ENCODE peak calls at places on chromosomes 4 and X, in four cellular contexts. One of them, this sample, is unnamed.

GRCh38 chr4:88219099-88219498 is 60.7 kb upstream of the ABCG2 start:
- DNase-seq in GM12878: no peak
- DNase-seq in lower lobe of right lung: no peak
- DNase-seq in caudate nucleus: no peak
- DNase-seq in this sample: no peak

GRCh38 chr4:54077812-54078211 is 13.4 kb upstream of the CHIC2 start:
- DNase-seq in GM12878: no peak
- DNase-seq in lower lobe of right lung: no peak
- DNase-seq in caudate nucleus: no peak
- DNase-seq in this sample: no peak

GRCh38 chrX:41095174-41095573 is 9.9 kb downstream of the USP9X start:
- DNase-seq in GM12878: no peak
- DNase-seq in lower lobe of right lung: no peak
- DNase-seq in caudate nucleus: no peak
- DNase-seq in this sample: no peak

GRCh38 chr4:94479358-94480141 is 27.8 kb downstream of the PDLIM5 start:
- DNase-seq in GM12878: no peak
- DNase-seq in lower lobe of right lung: no peak
- DNase-seq in caudate nucleus: no peak
- DNase-seq in this sample: no peak

GRCh38 chr4:38948551-38948950 is 80.9 kb downstream of the FAM114A1 start:
- DNase-seq in GM12878: no peak
- DNase-seq in lower lobe of right lung: no peak
- DNase-seq in caudate nucleus: no peak
- DNase-seq in this sample: no peak

GRCh38 chr4:103075435-103075893 is 1.1 kb downstream of the SLC9B2 start:
- DNase-seq in GM12878: no peak
- DNase-seq in lower lobe of right lung: no peak
- DNase-seq in caudate nucleus: no peak
- DNase-seq in this sample: no peak

GRCh38 chr4:173509031-173510001 is 20.7 kb downstream of the HAND2 start:
- DNase-seq in GM12878: no peak
- DNase-seq in lower lobe of right lung: no peak
- DNase-seq in caudate nucleus: no peak
- DNase-seq in this sample: peak

GRCh38 chr4:141587897-141588296 is 48.5 kb upstream of the IL15 start:
- DNase-seq in GM12878: no peak
- DNase-seq in lower lobe of right lung: no peak
- DNase-seq in caudate nucleus: no peak
- DNase-seq in this sample: no peak

GRCh38 chr4:150342945-150343344 is 239.0 kb upstream of the MAB21L2 start:
- DNase-seq in GM12878: no peak
- DNase-seq in lower lobe of right lung: no peak
- DNase-seq in caudate nucleus: peak
- DNase-seq in this sample: peak

GRCh38 chr4:104394409-104394813 is 100.3 kb downstream of the CXXC4 start:
- DNase-seq in GM12878: no peak
- DNase-seq in lower lobe of right lung: peak
- DNase-seq in caudate nucleus: peak
- DNase-seq in this sample: no peak

GRCh38 chrX:2484721-2485459 is 15.9 kb downstream of the DHRSX start:
- DNase-seq in GM12878: no peak
- DNase-seq in lower lobe of right lung: no peak
- DNase-seq in caudate nucleus: no peak
- DNase-seq in this sample: peak

GRCh38 chr4:3699678-3700077 is 66.5 kb upstream of the ADRA2C start:
- DNase-seq in GM12878: no peak
- DNase-seq in lower lobe of right lung: peak
- DNase-seq in caudate nucleus: no peak
- DNase-seq in this sample: peak

GRCh38 chr4:82139287-82139686 is 234.5 kb downstream of the HNRNPD start:
- DNase-seq in GM12878: no peak
- DNase-seq in lower lobe of right lung: no peak
- DNase-seq in caudate nucleus: no peak
- DNase-seq in this sample: no peak

GRCh38 chr4:1572521-1572920 is 111.6 kb downstream of the FAM53A start:
- DNase-seq in GM12878: no peak
- DNase-seq in lower lobe of right lung: no peak
- DNase-seq in caudate nucleus: no peak
- DNase-seq in this sample: peak

GRCh38 chrX:123884809-123885408 is 25.1 kb downstream of the XIAP start:
- DNase-seq in GM12878: no peak
- DNase-seq in lower lobe of right lung: no peak
- DNase-seq in caudate nucleus: no peak
- DNase-seq in this sample: no peak

GRCh38 chrX:11188664-11189063 is 77.5 kb downstream of the HCCS start:
- DNase-seq in GM12878: no peak
- DNase-seq in lower lobe of right lung: no peak
- DNase-seq in caudate nucleus: no peak
- DNase-seq in this sample: no peak

GRCh38 chrX:41300758-41301437 is 33.1 kb upstream of the DDX3X start:
- DNase-seq in GM12878: no peak
- DNase-seq in lower lobe of right lung: no peak
- DNase-seq in caudate nucleus: no peak
- DNase-seq in this sample: no peak

GRCh38 chr4:150332086-150332485 is 249.9 kb upstream of the MAB21L2 start:
- DNase-seq in GM12878: no peak
- DNase-seq in lower lobe of right lung: no peak
- DNase-seq in caudate nucleus: no peak
- DNase-seq in this sample: no peak

GRCh38 chrX:53445977-53446376 is 11.8 kb upstream of the HSD17B10 start:
- DNase-seq in GM12878: no peak
- DNase-seq in lower lobe of right lung: peak
- DNase-seq in caudate nucleus: no peak
- DNase-seq in this sample: peak

GRCh38 chr4:25439913-25440477 is 62.9 kb downstream of the ANAPC4 start:
- DNase-seq in GM12878: peak
- DNase-seq in lower lobe of right lung: no peak
- DNase-seq in caudate nucleus: peak
- DNase-seq in this sample: no peak

GRCh38 chr4:48796927-48797679 is 17.0 kb upstream of the FRYL start:
- DNase-seq in GM12878: no peak
- DNase-seq in lower lobe of right lung: no peak
- DNase-seq in caudate nucleus: no peak
- DNase-seq in this sample: no peak

GRCh38 chrX:129706395-129707072 is 32.2 kb upstream of the XPNPEP2 start:
- DNase-seq in GM12878: no peak
- DNase-seq in lower lobe of right lung: no peak
- DNase-seq in caudate nucleus: peak
- DNase-seq in this sample: peak

GRCh38 chrX:108437789-108438623 is at the start of gene COL4A6:
- DNase-seq in GM12878: no peak
- DNase-seq in lower lobe of right lung: peak
- DNase-seq in caudate nucleus: no peak
- DNase-seq in this sample: peak

GRCh38 chr4:111213520-111213919 is 590.6 kb upstream of the PITX2 start:
- DNase-seq in GM12878: no peak
- DNase-seq in lower lobe of right lung: no peak
- DNase-seq in caudate nucleus: no peak
- DNase-seq in this sample: no peak

GRCh38 chrX:2360731-2361130 is 140.0 kb downstream of the DHRSX start:
- DNase-seq in GM12878: no peak
- DNase-seq in lower lobe of right lung: no peak
- DNase-seq in caudate nucleus: no peak
- DNase-seq in this sample: no peak

GRCh38 chrX:71871367-71871766 is 39.3 kb upstream of the NHSL2 start:
- DNase-seq in GM12878: no peak
- DNase-seq in lower lobe of right lung: no peak
- DNase-seq in caudate nucleus: no peak
- DNase-seq in this sample: no peak

GRCh38 chr4:568962-569361 is 7.1 kb downstream of the TMEM271 start:
- DNase-seq in GM12878: no peak
- DNase-seq in lower lobe of right lung: no peak
- DNase-seq in caudate nucleus: no peak
- DNase-seq in this sample: no peak

GRCh38 chrX:344371-344901 is 25.8 kb upstream of the GTPBP6 start:
- DNase-seq in GM12878: no peak
- DNase-seq in lower lobe of right lung: peak
- DNase-seq in caudate nucleus: no peak
- DNase-seq in this sample: peak

GRCh38 chr4:1072830-1073446 is 40.4 kb downstream of the RNF212 start:
- DNase-seq in GM12878: no peak
- DNase-seq in lower lobe of right lung: no peak
- DNase-seq in caudate nucleus: peak
- DNase-seq in this sample: no peak

GRCh38 chrX:44474410-44474809 is 68.2 kb downstream of the FUNDC1 start:
- DNase-seq in GM12878: no peak
- DNase-seq in lower lobe of right lung: no peak
- DNase-seq in caudate nucleus: no peak
- DNase-seq in this sample: no peak

GRCh38 chr4:123250843-123251242 is 145.8 kb upstream of the SPRY1 start:
- DNase-seq in GM12878: no peak
- DNase-seq in lower lobe of right lung: no peak
- DNase-seq in caudate nucleus: no peak
- DNase-seq in this sample: peak